ENCODE peak calls at places on chromosomes 16 and 17, in four cellular contexts. One of them, this sample, is unnamed.

GRCh38 chr17:9568957-9569588 is 6.5 kb downstream of the STX8 start:
- DNase-seq in nephron progenitor cell: no peak
- DNase-seq in fibroblast of villous mesenchyme: no peak
- DNase-seq in GM20000: no peak
- DNase-seq in this sample: no peak

GRCh38 chr16:50300942-50301625 is 34.7 kb downstream of the ADCY7 start:
- DNase-seq in nephron progenitor cell: no peak
- DNase-seq in fibroblast of villous mesenchyme: peak; percentile 35
- DNase-seq in GM20000: no peak
- DNase-seq in this sample: no peak

GRCh38 chr16:82895843-82896242 is 269.1 kb downstream of the CDH13 start:
- DNase-seq in GM20000: no peak
- DNase-seq in fibroblast of villous mesenchyme: no peak
- DNase-seq in nephron progenitor cell: no peak
- DNase-seq in this sample: no peak

GRCh38 chr17:63700528-63701441 is 860 bp upstream of the LIMD2 start:
- DNase-seq in nephron progenitor cell: peak; percentile 52
- DNase-seq in GM20000: peak; percentile 85
- DNase-seq in fibroblast of villous mesenchyme: peak; percentile 45
- DNase-seq in this sample: no peak

GRCh38 chr16:3838600-3839401 is 41.7 kb downstream of the CREBBP start:
- DNase-seq in fibroblast of villous mesenchyme: peak; percentile 47
- DNase-seq in GM20000: no peak
- DNase-seq in nephron progenitor cell: no peak
- DNase-seq in this sample: no peak

GRCh38 chr17:7823581-7824001 is 10.4 kb upstream of the KDM6B start:
- DNase-seq in GM20000: no peak
- DNase-seq in fibroblast of villous mesenchyme: no peak
- DNase-seq in nephron progenitor cell: no peak
- DNase-seq in this sample: no peak

GRCh38 chr16:78210305-78210704 is 110.9 kb downstream of the WWOX start:
- DNase-seq in nephron progenitor cell: no peak
- DNase-seq in fibroblast of villous mesenchyme: peak; percentile 11
- DNase-seq in GM20000: no peak
- DNase-seq in this sample: no peak

GRCh38 chr16:17386229-17386628 is 84.5 kb downstream of the XYLT1 start:
- DNase-seq in GM20000: no peak
- DNase-seq in fibroblast of villous mesenchyme: no peak
- DNase-seq in nephron progenitor cell: no peak
- DNase-seq in this sample: no peak

GRCh38 chr16:14057878-14058382 is 13.2 kb upstream of the MRTFB start:
- DNase-seq in nephron progenitor cell: no peak
- DNase-seq in fibroblast of villous mesenchyme: no peak
- DNase-seq in GM20000: no peak
- DNase-seq in this sample: no peak

GRCh38 chr17:82085931-82086764 is 11.9 kb downstream of the FASN start:
- DNase-seq in fibroblast of villous mesenchyme: no peak
- DNase-seq in GM20000: no peak
- DNase-seq in nephron progenitor cell: no peak
- DNase-seq in this sample: no peak

GRCh38 chr16:64459821-64460220 is 662.0 kb downstream of the CDH11 start:
- DNase-seq in fibroblast of villous mesenchyme: peak; percentile 29
- DNase-seq in GM20000: no peak
- DNase-seq in nephron progenitor cell: no peak
- DNase-seq in this sample: no peak

GRCh38 chr16:3363793-3364192 is 8.1 kb downstream of the OR2C1 start:
- DNase-seq in nephron progenitor cell: no peak
- DNase-seq in GM20000: no peak
- DNase-seq in fibroblast of villous mesenchyme: no peak
- DNase-seq in this sample: no peak

GRCh38 chr17:1264196-1264595 is 6.0 kb upstream of the BHLHA9 start:
- DNase-seq in nephron progenitor cell: peak; percentile 24
- DNase-seq in fibroblast of villous mesenchyme: no peak
- DNase-seq in GM20000: no peak
- DNase-seq in this sample: no peak

GRCh38 chr16:8644513-8645140 is 23.1 kb downstream of the METTL22 start:
- DNase-seq in fibroblast of villous mesenchyme: no peak
- DNase-seq in GM20000: no peak
- DNase-seq in nephron progenitor cell: no peak
- DNase-seq in this sample: no peak

GRCh38 chr16:85173077-85173980 is 61.1 kb upstream of the CIBAR2 start:
- DNase-seq in nephron progenitor cell: no peak
- DNase-seq in GM20000: no peak
- DNase-seq in fibroblast of villous mesenchyme: peak; percentile 92
- DNase-seq in this sample: no peak

GRCh38 chr16:86476956-86477530 is 33.3 kb upstream of the FOXF1 start:
- DNase-seq in nephron progenitor cell: no peak
- DNase-seq in GM20000: no peak
- DNase-seq in fibroblast of villous mesenchyme: no peak
- DNase-seq in this sample: no peak

GRCh38 chr17:65656390-65657250 is 95.2 kb upstream of the AXIN2 start:
- DNase-seq in nephron progenitor cell: no peak
- DNase-seq in fibroblast of villous mesenchyme: peak; percentile 19
- DNase-seq in GM20000: peak; percentile 29
- DNase-seq in this sample: no peak

GRCh38 chr17:80995131-80995530 is 3.5 kb downstream of the CHMP6 start:
- DNase-seq in nephron progenitor cell: no peak
- DNase-seq in GM20000: no peak
- DNase-seq in fibroblast of villous mesenchyme: no peak
- DNase-seq in this sample: no peak

GRCh38 chr17:28497931-28498330 is 8.2 kb upstream of the FOXN1 start:
- DNase-seq in fibroblast of villous mesenchyme: no peak
- DNase-seq in nephron progenitor cell: no peak
- DNase-seq in GM20000: no peak
- DNase-seq in this sample: no peak

GRCh38 chr17:18323007-18323406 is 7.9 kb downstream of the SMCR8 start:
- DNase-seq in nephron progenitor cell: no peak
- DNase-seq in GM20000: no peak
- DNase-seq in fibroblast of villous mesenchyme: no peak
- DNase-seq in this sample: no peak

GRCh38 chr16:22728167-22728836 is 85.7 kb upstream of the HS3ST2 start:
- DNase-seq in fibroblast of villous mesenchyme: peak; percentile 46
- DNase-seq in GM20000: no peak
- DNase-seq in nephron progenitor cell: no peak
- DNase-seq in this sample: no peak

GRCh38 chr16:84115919-84116719 is 623 bp downstream of the MBTPS1 start:
- DNase-seq in GM20000: no peak
- DNase-seq in fibroblast of villous mesenchyme: peak; percentile 68
- DNase-seq in nephron progenitor cell: no peak
- DNase-seq in this sample: no peak
- TF ChIP-seq CTCF in GM20000: peak; percentile 25
- TF ChIP-seq CTCF in fibroblast of villous mesenchyme: no peak
- TF ChIP-seq CTCF in nephron progenitor cell: peak; percentile 18
- TF ChIP-seq CTCF in this sample: peak; percentile 58

DNA sequence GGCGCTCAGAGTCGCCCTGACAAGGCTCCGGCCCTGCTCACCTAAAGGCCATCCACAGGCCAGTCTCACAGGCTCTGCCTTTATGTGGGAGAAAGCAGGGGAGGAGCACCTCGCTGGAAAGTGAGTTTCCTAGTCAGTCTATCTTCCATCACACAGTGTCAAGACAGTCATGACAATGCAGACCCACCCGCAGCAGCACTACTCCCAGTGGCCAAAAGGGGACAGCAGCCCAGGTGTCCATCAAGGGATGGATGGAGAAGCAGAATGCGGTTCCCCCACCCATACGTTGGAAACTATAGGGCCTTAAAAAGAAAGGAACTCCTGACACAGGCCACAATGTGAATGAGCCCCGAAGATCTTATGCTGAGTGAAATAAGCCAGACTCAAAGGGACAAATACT is 226.8 kb downstream of the ENGASE start:
- DNase-seq in nephron progenitor cell: no peak
- DNase-seq in fibroblast of villous mesenchyme: no peak
- DNase-seq in GM20000: no peak
- DNase-seq in this sample: no peak
- TF ChIP-seq CTCF in nephron progenitor cell: no peak
- TF ChIP-seq CTCF in fibroblast of villous mesenchyme: no peak
- TF ChIP-seq CTCF in GM20000: no peak
- TF ChIP-seq CTCF in this sample: no peak

DNA sequence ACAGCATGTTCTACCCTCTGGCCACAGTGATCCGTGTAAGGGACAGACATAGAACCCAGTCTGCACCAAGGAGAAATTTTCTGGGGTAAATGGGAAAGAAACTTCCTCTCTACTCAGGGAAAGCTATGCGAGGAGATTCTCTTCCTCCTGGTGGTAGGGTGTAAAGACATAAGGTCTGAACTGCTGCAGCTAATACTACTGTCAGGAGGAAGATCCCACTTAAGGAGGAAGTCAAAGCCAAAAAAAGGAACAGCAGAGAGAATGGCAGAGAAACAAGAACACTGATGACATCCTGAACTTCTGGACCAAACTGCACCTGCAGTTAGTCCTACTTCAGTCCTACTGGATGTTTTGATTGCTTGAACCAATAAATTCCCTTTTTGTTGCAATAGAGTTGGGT is 7.1 kb upstream of the TM4SF5 start:
- DNase-seq in fibroblast of villous mesenchyme: no peak
- DNase-seq in nephron progenitor cell: no peak
- DNase-seq in GM20000: no peak
- DNase-seq in this sample: no peak
- TF ChIP-seq CTCF in fibroblast of villous mesenchyme: no peak
- TF ChIP-seq CTCF in nephron progenitor cell: no peak
- TF ChIP-seq CTCF in GM20000: no peak
- TF ChIP-seq CTCF in this sample: no peak

GRCh38 chr16:66103245-66103644 is 263.2 kb upstream of the CDH5 start:
- DNase-seq in GM20000: no peak
- DNase-seq in fibroblast of villous mesenchyme: peak; percentile 76
- DNase-seq in nephron progenitor cell: no peak
- DNase-seq in this sample: no peak
- TF ChIP-seq CTCF in GM20000: no peak
- TF ChIP-seq CTCF in fibroblast of villous mesenchyme: no peak
- TF ChIP-seq CTCF in nephron progenitor cell: no peak
- TF ChIP-seq CTCF in this sample: no peak

GRCh38 chr16:81863630-81864352 is 84.7 kb downstream of the PLCG2 start:
- DNase-seq in nephron progenitor cell: no peak
- DNase-seq in GM20000: peak; percentile 70
- DNase-seq in fibroblast of villous mesenchyme: no peak
- DNase-seq in this sample: no peak
- TF ChIP-seq CTCF in nephron progenitor cell: no peak
- TF ChIP-seq CTCF in GM20000: no peak
- TF ChIP-seq CTCF in fibroblast of villous mesenchyme: no peak
- TF ChIP-seq CTCF in this sample: no peak